ENCODE peak calls at places on chromosomes 16 and 17, in four cellular contexts. M, I, B and W are unnamed samples.

GRCh38 chr17:53426505-53426904 is 396.2 kb upstream of the KIF2B start:
- DNase-seq in I (no peak), B (no peak), M (no peak), W (no peak)

GRCh38 chr17:19647697-19648474 is 665 bp upstream of the ALDH3A2 start:
- DNase-seq in M (peak; percentile 65), I (peak; percentile 62), B (peak; percentile 16), W (peak; percentile 60)

GRCh38 chr16:1823821-1824220 is 2.8 kb downstream of the HAGH start:
- DNase-seq in I (peak; percentile 25), M (no peak), B (no peak), W (peak; percentile 60)

GRCh38 chr16:77194295-77195231 is 3.6 kb downstream of the MON1B start:
- DNase-seq in B (no peak), I (no peak), M (no peak), W (no peak)

GRCh38 chr16:11557811-11558210 is 28.9 kb downstream of the LITAF start:
- DNase-seq in B (no peak), I (no peak), M (no peak), W (no peak)

GRCh38 chr17:30226878-30227277 is 8.6 kb downstream of the SLC6A4 start:
- DNase-seq in B (no peak), M (no peak), I (no peak), W (no peak)

GRCh38 chr16:89695086-89695874 is 6.2 kb downstream of the SPATA2L start:
- DNase-seq in M (no peak), I (no peak), B (no peak), W (no peak)

GRCh38 chr17:82577300-82577699 is 57.8 kb downstream of the FOXK2 start:
- DNase-seq in I (peak; percentile 64), M (peak; percentile 75), B (no peak), W (no peak)

GRCh38 chr16:53962041-53962440 is 258.1 kb downstream of the FTO start:
- DNase-seq in B (no peak), M (no peak), I (no peak), W (no peak)

GRCh38 chr17:79627766-79628690 is 17.2 kb upstream of the RBFOX3 start:
- DNase-seq in I (no peak), M (no peak), B (no peak), W (no peak)

GRCh38 chr17:51258756-51259573 is 884 bp downstream of the MBTD1 start:
- DNase-seq in M (peak; percentile 55), B (no peak), I (peak; percentile 38), W (no peak)

GRCh38 chr16:27224271-27224737 is 21.0 kb downstream of the KDM8 start:
- DNase-seq in I (no peak), B (no peak), M (no peak), W (no peak)

GRCh38 chr16:14302399-14303181 is 231.5 kb downstream of the MRTFB start:
- DNase-seq in M (no peak), I (peak; percentile 17), B (peak; percentile 4), W (no peak)

GRCh38 chr17:52419256-52419655 is 260.7 kb upstream of the CA10 start:
- DNase-seq in M (no peak), I (no peak), B (no peak), W (no peak)

GRCh38 chr17:12575641-12576040 is 90.0 kb upstream of the MYOCD start:
- DNase-seq in B (no peak), I (no peak), M (no peak), W (no peak)

GRCh38 chr17:70127221-70127873 is 42.0 kb upstream of the KCNJ2 start:
- DNase-seq in B (no peak), I (no peak), M (no peak), W (peak; percentile 42)

GRCh38 chr16:78641463-78641862 is 542.0 kb downstream of the WWOX start:
- DNase-seq in B (no peak), M (no peak), I (no peak), W (no peak)

GRCh38 chr17:14352139-14352538 is 51.3 kb downstream of the HS3ST3B1 start:
- DNase-seq in M (no peak), B (no peak), I (no peak), W (no peak)

GRCh38 chr16:8575399-8575798 is 14.9 kb downstream of the TMEM114 start:
- DNase-seq in I (no peak), M (no peak), B (no peak), W (no peak)

GRCh38 chr16:48918520-48919258 is 308.7 kb upstream of the N4BP1 start:
- DNase-seq in B (no peak), I (no peak), M (no peak), W (peak; percentile 79)

GRCh38 chr17:65277576-65277975 is 140.4 kb downstream of the RGS9 start:
- DNase-seq in M (peak; percentile 11), I (no peak), B (no peak), W (no peak)

GRCh38 chr16:11583889-11584565 is 2.7 kb downstream of the LITAF start:
- DNase-seq in I (peak; percentile 77), B (no peak), M (peak; percentile 79), W (no peak)

GRCh38 chr17:692116-692515 is 22.5 kb downstream of the VPS53 start:
- DNase-seq in B (no peak), M (no peak), I (no peak), W (no peak)

GRCh38 chr16:55703003-55704001 is 47.5 kb downstream of the SLC6A2 start:
- DNase-seq in B (no peak), I (peak; percentile 66), M (peak; percentile 26), W (peak; percentile 60)

GRCh38 chr16:46620265-46621005 is 744 bp downstream of the SHCBP1 start:
- DNase-seq in I (no peak), B (no peak), M (peak; percentile 49), W (no peak)

GRCh38 chr16:49345829-49346228 is 27.8 kb upstream of the C16orf78 start:
- DNase-seq in M (no peak), I (no peak), B (no peak), W (no peak)

GRCh38 chr17:77677210-77677609 is 281.3 kb upstream of the TNRC6C start:
- DNase-seq in B (no peak), M (no peak), I (no peak), W (no peak)

GRCh38 chr17:64531955-64532371 is 25.2 kb downstream of the CEP95 start:
- DNase-seq in M (no peak), B (no peak), I (no peak), W (no peak)

GRCh38 chr17:61251939-61252865 is 147.4 kb upstream of the TBX2 start:
- DNase-seq in I (peak; percentile 85), M (peak; percentile 81), B (no peak), W (no peak)